ENCODE peak calls at places on chromosomes 6 and 20, in six cellular contexts. F, Y, R, N, M and D are unnamed samples.

GRCh38 chr6:43180985-43181384 is 1.0 kb upstream of the CUL9 start:
- DNase-seq in F (no peak), R (no peak), N (no peak), M (no peak), Y (no peak), D (no peak)

GRCh38 chr6:129667621-129668020 is 42.4 kb downstream of the ARHGAP18 start:
- DNase-seq in M (no peak), Y (peak; percentile 52), F (no peak), N (no peak), R (no peak), D (no peak)

GRCh38 chr6:42505377-42505702 is 53.6 kb upstream of the TRERF1 start:
- DNase-seq in R (no peak), N (no peak), M (no peak), Y (no peak), F (no peak), D (no peak)

GRCh38 chr6:160106010-160106409 is 15.6 kb upstream of the SLC22A1 start:
- DNase-seq in R (no peak), F (no peak), M (no peak), N (no peak), Y (no peak), D (no peak)

GRCh38 chr6:133132092-133132491 is 109.1 kb upstream of the EYA4 start:
- DNase-seq in R (no peak), N (no peak), Y (no peak), F (no peak), M (no peak), D (peak; percentile 28)

GRCh38 chr6:26328265-26328844 is 36.6 kb upstream of the BTN3A2 start:
- DNase-seq in R (no peak), Y (no peak), N (no peak), F (no peak), M (no peak), D (no peak)

GRCh38 chr6:161407581-161407980 is 133.7 kb upstream of the AGPAT4 start:
- DNase-seq in M (no peak), R (no peak), N (no peak), F (no peak), Y (no peak), D (no peak)

GRCh38 chr6:37061157-37061804 is 55.8 kb downstream of the FGD2 start:
- DNase-seq in M (no peak), R (no peak), F (no peak), N (no peak), Y (peak; percentile 83), D (peak; percentile 77)

GRCh38 chr20:50049442-50050026 is 63.4 kb downstream of the UBE2V1 start:
- DNase-seq in M (no peak), Y (no peak), R (no peak), F (no peak), N (no peak), D (no peak)

DNA sequence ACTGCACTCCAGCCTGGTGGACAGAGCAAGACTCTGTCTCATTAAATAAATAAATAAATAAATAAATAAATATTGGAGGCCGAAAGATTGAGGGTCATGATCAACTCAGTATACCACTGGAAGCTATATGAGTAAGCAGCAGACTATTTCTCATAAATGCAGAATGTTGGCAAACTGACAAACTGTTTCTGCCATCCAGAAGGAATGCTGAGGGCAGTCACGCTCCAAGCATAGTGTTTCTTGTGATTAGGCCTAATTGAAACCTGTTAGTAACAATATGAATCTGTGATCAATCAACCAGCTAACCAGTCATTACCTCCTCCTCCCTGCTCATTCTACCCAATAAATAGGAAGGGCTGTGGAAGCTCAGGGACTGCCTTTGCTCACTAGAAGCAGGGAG is 15.2 kb upstream of the KCNK15 start:
- DNase-seq in N (no peak), F (no peak), M (no peak), Y (no peak), R (no peak), D (no peak)
- TF ChIP-seq POLR2AphosphoS5 in N (no peak), F (no peak), M (no peak), Y (no peak), R (no peak), D (peak; percentile 47)

DNA sequence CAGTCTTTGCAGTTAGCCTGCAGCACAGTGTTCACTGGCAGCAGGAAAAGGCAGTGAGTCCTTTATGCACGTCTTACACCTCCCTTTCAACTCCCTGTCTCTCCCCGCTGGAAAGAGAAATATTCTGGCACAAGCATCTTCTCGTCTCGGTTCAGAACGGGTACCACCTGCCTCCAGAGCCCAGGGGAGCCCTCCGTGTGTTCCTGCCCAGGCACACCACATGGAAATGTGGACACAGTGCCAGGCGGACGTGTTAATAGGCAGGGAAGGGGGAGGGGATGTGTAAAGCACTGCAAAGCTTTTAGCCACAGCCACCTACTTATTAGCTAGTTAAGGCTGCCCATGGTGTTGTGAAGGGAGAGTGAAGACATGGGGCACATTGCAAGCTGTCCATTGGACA is 219.7 kb downstream of the FARS2 start:
- DNase-seq in Y (no peak), M (no peak), N (no peak), R (no peak), F (no peak), D (no peak)
- TF ChIP-seq POLR2AphosphoS5 in Y (no peak), M (no peak), N (no peak), R (no peak), F (no peak), D (no peak)

GRCh38 chr6:167778497-167779122 is 48.1 kb upstream of the AFDN start:
- DNase-seq in Y (peak; percentile 85), N (no peak), M (peak; percentile 29), R (peak; percentile 64), F (peak; percentile 73), D (no peak)
- TF ChIP-seq POLR2AphosphoS5 in Y (no peak), N (no peak), M (no peak), R (no peak), F (peak; percentile 71), D (no peak)

GRCh38 chr6:98653171-98653570 is 181.2 kb upstream of the POU3F2 start:
- DNase-seq in M (no peak), R (no peak), N (no peak), F (no peak), Y (no peak), D (no peak)

GRCh38 chr6:98644063-98644462 is 190.3 kb upstream of the POU3F2 start:
- DNase-seq in F (no peak), M (no peak), N (no peak), Y (no peak), R (no peak), D (no peak)

GRCh38 chr6:98648211-98648914 is 186.0 kb upstream of the POU3F2 start:
- DNase-seq in F (no peak), N (no peak), R (no peak), M (no peak), Y (no peak), D (no peak)
- TF ChIP-seq POLR2AphosphoS5 in F (no peak), N (no peak), R (no peak), M (no peak), Y (no peak), D (no peak)

GRCh38 chr6:10722820-10723651 is at the start of gene TMEM14C:
- DNase-seq in F (peak; percentile 98), Y (peak; percentile 99), N (peak; percentile 96), R (peak; percentile 99), M (peak; percentile 100), D (peak; percentile 97)

GRCh38 chr6:10719386-10720228 is 3.3 kb upstream of the TMEM14C start:
- DNase-seq in M (no peak), F (no peak), R (no peak), Y (no peak), N (no peak), D (peak; percentile 44)

GRCh38 chr6:10722570-10722819 is 375 bp upstream of the TMEM14C start:
- DNase-seq in F (no peak), Y (no peak), M (no peak), R (no peak), N (no peak), D (no peak)

GRCh38 chr6:10721850-10722569 is 860 bp upstream of the TMEM14C start:
- DNase-seq in M (no peak), N (no peak), Y (no peak), F (no peak), R (no peak), D (no peak)

DNA sequence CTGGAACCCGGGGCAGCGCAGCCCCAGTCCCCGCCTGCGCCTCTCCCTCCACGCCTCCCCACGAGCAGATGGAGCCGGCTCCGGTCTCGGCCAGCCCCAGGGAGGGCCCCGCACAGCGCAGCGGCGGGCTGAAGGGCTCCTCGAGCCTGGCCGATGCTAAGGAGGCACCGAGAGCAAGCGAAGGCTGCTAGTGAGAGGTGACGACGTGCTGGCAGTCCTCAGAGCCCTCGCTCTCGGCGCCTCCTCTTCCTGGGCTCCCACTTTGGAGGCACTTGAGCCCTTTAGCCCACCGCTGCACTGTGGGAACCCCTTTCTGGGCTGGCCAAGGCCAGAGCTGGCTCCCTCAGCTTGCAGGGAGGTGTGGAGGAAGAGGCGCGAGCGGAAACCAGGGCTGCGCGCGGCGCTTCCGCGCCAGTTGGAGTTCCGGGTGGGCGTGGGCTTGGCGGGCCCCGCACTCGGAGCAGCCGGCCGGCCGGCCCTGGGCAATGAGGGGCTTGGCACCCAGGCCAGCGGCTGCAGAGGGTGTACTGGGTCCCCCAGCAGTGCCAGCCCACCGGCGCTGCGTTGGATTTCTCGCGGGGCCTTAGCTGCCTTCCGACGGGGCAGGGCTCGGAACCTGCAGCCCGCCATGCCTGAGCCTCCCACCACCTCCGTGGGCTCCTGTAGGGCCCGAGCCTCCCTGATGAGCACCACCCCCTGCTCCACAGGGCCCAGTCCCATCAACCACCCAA is 2.5 kb upstream of the TMEM14C start:
- DNase-seq in N (no peak), Y (peak; percentile 36), M (peak; percentile 61), R (no peak), F (no peak), D (peak; percentile 22)
- TF ChIP-seq POLR2AphosphoS5 in N (peak; percentile 14), Y (no peak), M (peak; percentile 50), R (no peak), F (peak; percentile 29), D (peak; percentile 14)

GRCh38 chr6:143061597-143062385 is 1.1 kb downstream of the AIG1 start:
- DNase-seq in Y (no peak), N (no peak), M (no peak), F (no peak), R (no peak), D (no peak)

GRCh38 chr6:143060354-143060805 is 309 bp upstream of the AIG1 start:
- DNase-seq in F (peak; percentile 85), N (peak; percentile 70), R (peak; percentile 94), Y (peak; percentile 80), M (peak; percentile 91), D (peak; percentile 88)

GRCh38 chr6:143060806-143061596 is at the start of gene AIG1:
- DNase-seq in Y (no peak), R (peak; percentile 84), N (peak; percentile 44), M (no peak), F (peak; percentile 62), D (peak; percentile 93)

GRCh38 chr6:143058987-143059386 is 1.7 kb upstream of the AIG1 start:
- DNase-seq in M (no peak), R (no peak), F (no peak), N (no peak), Y (no peak), D (no peak)

GRCh38 chr6:143059616-143060353 is 904 bp upstream of the AIG1 start:
- DNase-seq in N (peak; percentile 80), M (no peak), Y (no peak), F (peak; percentile 57), R (no peak), D (peak; percentile 13)
- TF ChIP-seq POLR2AphosphoS5 in N (no peak), M (no peak), Y (no peak), F (peak; percentile 18), R (no peak), D (no peak)